ENCODE peak calls at places on chromosomes 12 and 14, in eight cellular contexts. P is stimulated activated naive CD4-positive, alpha-beta T cell; H is choroid plexus epithelial cell; V is iPS-NIHi11; F is cardiac muscle cell; L is NCI-H510A treated with DMSO at 0.1 percent for 48 hours; I is hippocampal formation; N is GM13976. X is an unnamed sample.

GRCh38 chr12:104345234-104346066 is 41.9 kb downstream of the EID3 start:
- DNase-seq in P (no peak), H (no peak), V (no peak), F (no peak), L (no peak), I (no peak), N (no peak), X (no peak)

GRCh38 chr12:14618990-14619389 is 51.3 kb upstream of the PLBD1 start:
- DNase-seq in P (no peak), H (peak; percentile 55), V (peak; percentile 40), F (no peak), L (peak; percentile 10), I (peak; percentile 19), N (no peak), X (peak; percentile 65)

GRCh38 chr14:103014466-103015319 is 42.7 kb downstream of the CDC42BPB start:
- DNase-seq in P (no peak), H (peak; percentile 66), V (peak; percentile 62), F (no peak), L (peak; percentile 60), I (no peak), N (no peak), X (peak; percentile 74)

GRCh38 chr12:112602150-112602549 is 183.4 kb downstream of the PTPN11 start:
- DNase-seq in P (no peak), H (no peak), V (peak; percentile 46), F (no peak), L (no peak), I (no peak), N (no peak), X (no peak)

GRCh38 chr12:75660107-75660530 is 148.7 kb upstream of the KRR1 start:
- DNase-seq in P (no peak), H (peak; percentile 66), V (no peak), F (no peak), L (no peak), I (no peak), N (no peak), X (no peak)

GRCh38 chr12:89345830-89346740 is 6.2 kb downstream of the DUSP6 start:
- DNase-seq in P (no peak), H (peak; percentile 83), V (peak; percentile 58), F (peak; percentile 50), L (peak; percentile 87), I (no peak), N (peak; percentile 75), X (peak; percentile 85)

GRCh38 chr12:94805749-94806148 is 155.4 kb upstream of the TMCC3 start:
- DNase-seq in P (no peak), H (peak; percentile 90), V (no peak), F (no peak), L (no peak), I (no peak), N (no peak), X (peak; percentile 53)

GRCh38 chr12:53218551-53219114 is 11.6 kb upstream of the ITGB7 start:
- DNase-seq in P (no peak), H (no peak), V (no peak), F (no peak), L (no peak), I (no peak), N (no peak), X (no peak)

GRCh38 chr12:81221681-81222080 is 143.8 kb downstream of the ACSS3 start:
- DNase-seq in P (no peak), H (peak; percentile 5), V (no peak), F (no peak), L (no peak), I (no peak), N (no peak), X (no peak)

GRCh38 chr12:32947203-32947795 is 50.7 kb upstream of the PKP2 start:
- DNase-seq in P (no peak), H (peak; percentile 62), V (peak; percentile 42), F (peak; percentile 59), L (no peak), I (peak; percentile 62), N (no peak), X (peak; percentile 78)

GRCh38 chr14:90698379-90698869 is 117.8 kb downstream of the TTC7B start:
- DNase-seq in P (no peak), H (peak; percentile 71), V (no peak), F (no peak), L (peak; percentile 78), I (peak; percentile 68), N (no peak), X (peak; percentile 93)

GRCh38 chr12:124453419-124454351 is 113.7 kb downstream of the NCOR2 start:
- DNase-seq in P (peak; percentile 28), H (peak; percentile 30), V (peak; percentile 53), F (peak; percentile 70), L (no peak), I (peak; percentile 39), N (peak; percentile 91), X (peak; percentile 81)

GRCh38 chr14:29310757-29311156 is 544.2 kb downstream of the FOXG1 start:
- DNase-seq in P (no peak), H (peak; percentile 79), V (no peak), F (no peak), L (no peak), I (no peak), N (no peak), X (no peak)

GRCh38 chr14:63542231-63542999 is 762 bp downstream of the PPP2R5E start:
- DNase-seq in P (no peak), H (no peak), V (peak; percentile 30), F (peak; percentile 46), L (no peak), I (no peak), N (no peak), X (peak; percentile 8)

GRCh38 chr14:68663385-68664076 is 129.3 kb downstream of the ZFP36L1 start:
- DNase-seq in P (no peak), H (no peak), V (no peak), F (no peak), L (no peak), I (no peak), N (peak; percentile 69), X (no peak)

GRCh38 chr12:5318874-5319273 is 113.0 kb upstream of the NTF3 start:
- DNase-seq in P (no peak), H (peak; percentile 2), V (no peak), F (no peak), L (no peak), I (no peak), N (no peak), X (no peak)

GRCh38 chr12:106774808-106775524 is 484 bp downstream of the RIC8B start:
- DNase-seq in P (no peak), H (no peak), V (no peak), F (no peak), L (no peak), I (no peak), N (peak; percentile 42), X (no peak)

GRCh38 chr14:72824051-72824450 is 69.8 kb downstream of the DPF3 start:
- DNase-seq in P (no peak), H (no peak), V (no peak), F (no peak), L (no peak), I (no peak), N (no peak), X (no peak)

GRCh38 chr14:22928237-22929103 is 706 bp downstream of the PRMT5 start:
- DNase-seq in P (no peak), H (peak; percentile 16), V (no peak), F (no peak), L (no peak), I (no peak), N (no peak), X (no peak)

GRCh38 chr14:26594756-26595545 is 2.9 kb downstream of the NOVA1 start:
- DNase-seq in P (no peak), H (no peak), V (peak; percentile 6), F (no peak), L (peak; percentile 18), I (no peak), N (no peak), X (peak; percentile 74)

GRCh38 chr12:85623726-85624125 is 212.5 kb downstream of the RASSF9 start:
- DNase-seq in P (no peak), H (no peak), V (no peak), F (no peak), L (no peak), I (no peak), N (no peak), X (no peak)

GRCh38 chr12:93714382-93714781 is 37.2 kb downstream of the CRADD start:
- DNase-seq in P (no peak), H (no peak), V (no peak), F (no peak), L (no peak), I (no peak), N (no peak), X (no peak)

GRCh38 chr14:58353516-58354299 is 42.0 kb upstream of the TOMM20L start:
- DNase-seq in P (no peak), H (peak; percentile 4), V (no peak), F (no peak), L (no peak), I (no peak), N (no peak), X (no peak)

GRCh38 chr12:41663487-41664258 is 475.6 kb downstream of the PDZRN4 start:
- DNase-seq in P (no peak), H (peak; percentile 71), V (peak; percentile 58), F (peak; percentile 63), L (peak; percentile 52), I (no peak), N (no peak), X (peak; percentile 39)

GRCh38 chr12:124995200-124995961 is 1.9 kb downstream of the BRI3BP start:
- DNase-seq in P (no peak), H (no peak), V (no peak), F (no peak), L (no peak), I (no peak), N (peak; percentile 53), X (peak; percentile 43)

GRCh38 chr12:52279683-52280318 is 5.4 kb downstream of the KRT86 start:
- DNase-seq in P (no peak), H (peak; percentile 33), V (no peak), F (no peak), L (no peak), I (no peak), N (no peak), X (no peak)